ENCODE peak calls at places on chromosomes 5 and 9, in five cellular contexts. G is AG04450; O is chondrocyte; Y is CD4-positive, alpha-beta T cell; X is dorsolateral prefrontal cortex. L is an unnamed sample.

GRCh38 chr5:135225856-135226560 is 173.0 kb downstream of the MACROH2A1 start:
- DNase-seq in O (peak; percentile 57), G (no peak), Y (no peak), X (no peak), L (no peak)

GRCh38 chr5:100643473-100643872 is 108.3 kb downstream of the FAM174A start:
- DNase-seq in G (no peak), O (no peak), Y (no peak), X (no peak), L (no peak)

GRCh38 chr9:137970686-137971476 is 93.3 kb downstream of the CACNA1B start:
- DNase-seq in Y (no peak), X (peak; percentile 18), G (no peak), O (no peak), L (no peak)

GRCh38 chr5:91171322-91171721 is 211.8 kb downstream of the ARRDC3 start:
- DNase-seq in Y (no peak), G (no peak), O (no peak), X (no peak), L (no peak)

GRCh38 chr9:122785269-122785668 is 3.5 kb upstream of the OR5C1 start:
- DNase-seq in G (peak; percentile 50), Y (no peak), O (no peak), X (no peak), L (no peak)

GRCh38 chr5:16992006-16992405 is 55.9 kb upstream of the MYO10 start:
- DNase-seq in O (no peak), G (no peak), X (no peak), Y (no peak), L (no peak)

GRCh38 chr5:57468481-57469165 is 14.0 kb downstream of the ACTBL2 start:
- DNase-seq in Y (no peak), G (no peak), O (no peak), X (no peak), L (no peak)

GRCh38 chr9:92727716-92728700 is 36.6 kb downstream of the BICD2 start:
- DNase-seq in G (no peak), X (no peak), O (no peak), Y (no peak), L (peak; percentile 10)

GRCh38 chr9:109372246-109372645 is 51.4 kb upstream of the EPB41L4B start:
- DNase-seq in G (no peak), X (no peak), Y (no peak), O (no peak), L (no peak)

GRCh38 chr9:3848445-3849114 is 322.8 kb upstream of the RFX3 start:
- DNase-seq in G (no peak), X (no peak), Y (no peak), O (no peak), L (no peak)

GRCh38 chr5:60927450-60927849 is 17.4 kb downstream of the ERCC8 start:
- DNase-seq in O (no peak), Y (no peak), G (no peak), X (no peak), L (no peak)

GRCh38 chr9:124209774-124210173 is 48.0 kb upstream of the NEK6 start:
- DNase-seq in Y (no peak), O (no peak), X (no peak), G (no peak), L (no peak)

GRCh38 chr5:90161399-90161798 is 248.2 kb downstream of the CETN3 start:
- DNase-seq in G (no peak), X (no peak), Y (no peak), O (no peak), L (no peak)

GRCh38 chr9:104836235-104836634 is 72.3 kb downstream of the NIPSNAP3B start:
- DNase-seq in Y (no peak), G (no peak), X (no peak), O (no peak), L (no peak)

GRCh38 chr5:127844631-127845030 is 141.4 kb downstream of the CCDC192 start:
- DNase-seq in Y (no peak), X (peak; percentile 69), O (no peak), G (no peak), L (no peak)

GRCh38 chr9:109264865-109265532 is 55.9 kb downstream of the EPB41L4B start:
- DNase-seq in X (no peak), O (no peak), Y (no peak), G (no peak), L (no peak)

GRCh38 chr5:150142800-150143724 is 12.6 kb downstream of the PDGFRB start:
- DNase-seq in X (peak; percentile 59), O (no peak), Y (no peak), G (peak; percentile 92), L (no peak)

GRCh38 chr9:136093995-136094881 is 851 bp downstream of the NACC2 start:
- DNase-seq in O (no peak), X (no peak), Y (no peak), G (no peak), L (no peak)

GRCh38 chr9:108545446-108545845 is 310.3 kb downstream of the ACTL7B start:
- DNase-seq in Y (no peak), O (no peak), X (no peak), G (no peak), L (no peak)

GRCh38 chr5:179549973-179550510 is 312 bp upstream of the RUFY1 start:
- DNase-seq in G (no peak), Y (peak; percentile 27), O (no peak), X (no peak), L (no peak)

GRCh38 chr5:72378636-72379289 is 58.6 kb downstream of the PTCD2 start:
- DNase-seq in G (peak; percentile 46), Y (no peak), X (no peak), O (no peak), L (no peak)

GRCh38 chr9:88532320-88532719 is 2.7 kb upstream of the NXNL2 start:
- DNase-seq in G (no peak), Y (no peak), O (no peak), X (no peak), L (no peak)
- TF ChIP-seq CTCF in G (no peak), Y (no peak), O (peak; percentile 68), X (no peak), L (no peak)

GRCh38 chr9:12667892-12668291 is 25.3 kb upstream of the TYRP1 start:
- DNase-seq in Y (no peak), G (no peak), X (no peak), O (no peak), L (no peak)

GRCh38 chr9:12666813-12667212 is 26.4 kb upstream of the TYRP1 start:
- DNase-seq in X (no peak), G (no peak), O (no peak), Y (no peak), L (no peak)
- TF ChIP-seq CTCF in X (no peak), G (peak; percentile 19), O (peak; percentile 45), Y (no peak), L (no peak)

DNA sequence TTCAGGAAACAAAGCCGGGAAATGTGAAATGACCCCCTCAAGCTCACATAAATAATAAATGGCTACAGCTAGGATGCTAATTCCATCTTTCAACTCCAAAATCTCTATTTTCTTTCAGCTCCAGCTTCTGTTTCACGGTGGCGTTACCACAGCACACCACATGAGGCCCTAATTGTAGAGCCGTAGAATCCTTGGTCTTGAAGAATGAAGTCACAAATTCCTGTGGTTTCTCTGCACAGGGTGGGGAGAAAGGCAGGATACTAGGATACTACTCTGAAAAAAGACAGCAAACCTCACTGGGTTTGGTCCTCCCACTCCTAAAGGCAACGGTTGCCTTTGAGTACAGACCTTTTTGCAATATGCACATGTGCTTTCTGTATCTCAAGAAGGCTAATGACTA is 13.9 kb upstream of the RARS1 start:
- DNase-seq in X (no peak), G (peak; percentile 86), Y (no peak), O (no peak), L (no peak)
- TF ChIP-seq CTCF in X (no peak), G (peak; percentile 53), Y (no peak), O (peak; percentile 77), L (no peak)

GRCh38 chr5:7397005-7397546 is 1.1 kb downstream of the ADCY2 start:
- DNase-seq in X (no peak), Y (no peak), O (no peak), G (no peak), L (no peak)

GRCh38 chr5:7394889-7395431 is 978 bp upstream of the ADCY2 start:
- DNase-seq in X (no peak), G (no peak), O (no peak), Y (no peak), L (no peak)

GRCh38 chr5:7397935-7398334 is 2.0 kb downstream of the ADCY2 start:
- DNase-seq in Y (no peak), G (no peak), X (no peak), O (no peak), L (no peak)

GRCh38 chr5:7395432-7396168 is at the start of gene ADCY2:
- DNase-seq in G (no peak), Y (no peak), X (no peak), O (no peak), L (no peak)

DNA sequence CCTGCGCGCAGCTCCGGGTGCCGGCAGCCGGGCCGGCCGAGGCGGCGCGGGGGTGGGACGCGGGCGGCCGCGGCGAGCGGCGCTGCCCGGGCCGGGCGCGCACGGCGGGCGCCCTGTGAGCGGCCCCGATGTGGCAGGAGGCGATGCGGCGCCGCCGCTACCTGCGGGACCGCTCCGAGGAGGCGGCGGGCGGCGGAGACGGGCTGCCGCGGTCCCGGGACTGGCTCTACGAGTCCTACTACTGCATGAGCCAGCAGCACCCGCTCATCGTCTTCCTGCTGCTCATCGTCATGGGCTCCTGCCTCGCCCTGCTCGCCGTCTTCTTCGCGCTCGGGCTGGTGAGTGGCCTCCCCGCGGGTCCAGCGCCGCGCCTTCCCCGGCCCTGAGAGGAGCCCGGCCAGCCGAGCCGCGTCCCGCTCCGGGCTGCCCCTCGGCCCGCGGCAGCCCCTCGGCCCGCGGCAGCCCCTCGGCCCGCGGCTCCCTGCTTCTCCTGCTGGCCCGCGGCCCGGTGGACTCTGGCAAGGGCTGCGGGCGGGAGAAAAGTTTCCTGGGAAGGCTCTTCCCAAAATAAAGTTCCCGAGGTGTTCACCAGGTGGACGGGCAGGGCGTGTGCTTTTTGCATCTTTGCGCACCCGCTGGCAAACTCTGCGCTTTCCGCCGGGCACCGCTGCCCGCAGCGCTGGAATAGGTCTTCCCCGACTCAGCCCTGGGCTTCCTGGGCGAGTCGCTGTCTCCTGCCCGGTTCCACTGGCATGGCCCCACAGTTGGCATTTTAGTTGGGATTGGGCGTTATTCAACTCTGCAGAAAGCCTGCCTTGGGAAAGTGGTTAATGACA is 449 bp downstream of the ADCY2 start:
- DNase-seq in O (no peak), Y (no peak), X (no peak), G (no peak), L (no peak)
- TF ChIP-seq CTCF in O (no peak), Y (no peak), X (no peak), G (no peak), L (no peak)

DNA sequence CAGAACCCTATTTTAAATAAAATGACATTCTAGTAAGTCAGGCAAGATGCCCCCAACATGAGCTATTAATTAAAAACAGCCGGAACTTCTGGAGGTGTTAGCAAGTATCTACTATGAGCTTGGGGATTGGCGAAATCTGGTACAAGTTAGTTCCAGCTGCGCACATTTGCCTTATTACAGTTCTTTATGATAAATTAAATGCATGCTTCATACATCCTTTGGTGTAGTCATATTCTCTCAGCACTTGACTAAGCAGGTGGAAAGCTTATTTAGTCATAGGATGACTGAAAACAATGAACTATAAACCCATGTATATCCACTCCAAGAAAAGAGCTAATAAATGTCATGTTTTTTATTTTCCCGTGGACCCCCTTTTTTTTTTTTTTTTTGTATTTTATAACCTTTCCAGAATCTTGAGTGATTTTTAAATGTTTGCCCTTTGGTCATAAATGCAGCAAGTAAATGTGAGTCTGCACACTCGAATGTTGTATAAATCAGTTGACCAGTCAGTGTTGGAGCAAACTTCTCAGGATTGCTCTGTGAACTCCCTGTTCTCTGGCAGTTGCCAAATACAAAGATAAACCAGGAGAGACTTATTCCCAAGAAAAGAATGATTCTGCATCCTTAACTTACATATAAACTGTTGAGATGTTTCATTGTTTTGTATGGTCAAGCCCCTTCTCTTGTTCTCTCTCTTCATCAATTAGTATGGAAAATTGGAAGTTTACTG is 38.2 kb downstream of the PIK3R1 start:
- DNase-seq in O (no peak), G (no peak), X (no peak), Y (no peak), L (no peak)
- TF ChIP-seq CTCF in O (no peak), G (no peak), X (no peak), Y (no peak), L (no peak)

L was measured in activated B cell treated with CpG ODN at 0.5 μM for 24 hours.